ENCODE peak calls at places on chromosomes 7 and 10, in seven cellular contexts. A is bronchial epithelial cell, V is left lung, C is fibroblast of lung, N is psoas muscle, O is GM23248, U is SK-N-SH. E is an unnamed sample.

GRCh38 chr10:100182281-100182680 is 3.5 kb downstream of the ERLIN1 start:
- DNase-seq in A (no peak), C (no peak), U (no peak), N (no peak), O (no peak), V (peak; percentile 28), E (no peak)

GRCh38 chr10:78544447-78545085 is 510.9 kb downstream of the RPS24 start:
- DNase-seq in V (no peak), A (no peak), N (no peak), O (peak; percentile 30), C (peak; percentile 40), U (no peak), E (no peak)

GRCh38 chr7:45189151-45189970 is 31.8 kb downstream of the RAMP3 start:
- DNase-seq in V (no peak), O (no peak), N (no peak), A (no peak), U (no peak), C (no peak), E (no peak)

GRCh38 chr10:60955957-60956425 is 12.0 kb upstream of the RHOBTB1 start:
- DNase-seq in O (peak; percentile 75), U (no peak), V (no peak), C (peak; percentile 82), A (peak; percentile 94), N (no peak), E (no peak)

GRCh38 chr7:34207810-34208209 is 302.5 kb downstream of the BMPER start:
- DNase-seq in N (no peak), C (no peak), O (peak; percentile 16), A (peak; percentile 26), V (no peak), U (no peak), E (no peak)

GRCh38 chr10:87552248-87552914 is 47.7 kb downstream of the MINPP1 start:
- DNase-seq in A (peak; percentile 21), C (peak; percentile 53), O (peak; percentile 39), V (no peak), N (no peak), U (no peak), E (no peak)

GRCh38 chr7:157863906-157864810 is 527.4 kb downstream of the DNAJB6 start:
- DNase-seq in A (no peak), O (no peak), V (no peak), C (no peak), U (no peak), N (no peak), E (no peak)

GRCh38 chr10:13816195-13816926 is 229.6 kb downstream of the PRPF18 start:
- DNase-seq in O (peak; percentile 10), U (no peak), C (peak; percentile 82), N (peak; percentile 40), A (no peak), V (no peak), E (no peak)

GRCh38 chr7:2036786-2037185 is 196.0 kb downstream of the MAD1L1 start:
- DNase-seq in O (no peak), V (peak; percentile 68), N (peak; percentile 5), U (peak; percentile 23), C (no peak), A (no peak), E (no peak)

GRCh38 chr10:130928306-130928705 is 383.2 kb downstream of the TCERG1L start:
- DNase-seq in N (no peak), V (no peak), C (no peak), U (no peak), O (no peak), A (no peak), E (no peak)

GRCh38 chr7:13017325-13017853 is 330.0 kb downstream of the ARL4A start:
- DNase-seq in U (no peak), N (no peak), A (peak; percentile 91), O (peak; percentile 54), V (no peak), C (peak; percentile 86), E (no peak)

GRCh38 chr7:99184468-99185225 is 23.3 kb downstream of the KPNA7 start:
- DNase-seq in V (no peak), U (no peak), O (no peak), N (no peak), C (no peak), A (no peak), E (no peak)

GRCh38 chr10:61263561-61263960 is 189.6 kb downstream of the TMEM26 start:
- DNase-seq in U (no peak), A (no peak), N (no peak), C (no peak), O (no peak), V (no peak), E (no peak)

GRCh38 chr10:68301790-68302502 is 29.9 kb upstream of the HNRNPH3 start:
- DNase-seq in C (peak; percentile 58), N (no peak), O (peak; percentile 70), U (peak; percentile 59), A (peak; percentile 61), V (no peak), E (no peak)

GRCh38 chr10:1187855-1188555 is 131.8 kb downstream of the WDR37 start:
- DNase-seq in C (no peak), A (no peak), V (no peak), O (no peak), N (no peak), U (no peak), E (no peak)

GRCh38 chr7:19080076-19080475 is 37.4 kb downstream of the TWIST1 start:
- DNase-seq in N (no peak), O (no peak), U (no peak), V (no peak), C (no peak), A (peak; percentile 0), E (no peak)

GRCh38 chr7:50315193-50315592 is 10.7 kb downstream of the IKZF1 start:
- DNase-seq in V (no peak), U (no peak), O (no peak), A (no peak), C (no peak), N (no peak), E (no peak)

GRCh38 chr7:100965723-100966541 is 3.4 kb upstream of the MUC12 start:
- DNase-seq in O (peak; percentile 86), A (peak; percentile 28), V (peak; percentile 94), N (peak; percentile 53), C (peak; percentile 25), U (peak; percentile 99), E (no peak)

GRCh38 chr7:156115582-156115981 is 303.3 kb upstream of the SHH start:
- DNase-seq in V (no peak), O (no peak), N (no peak), C (no peak), U (no peak), A (no peak), E (no peak)

GRCh38 chr10:34957531-34957930 is 132.6 kb downstream of the CUL2 start:
- DNase-seq in O (no peak), A (no peak), N (no peak), C (no peak), U (no peak), V (no peak), E (no peak)

GRCh38 chr7:107119376-107120100 is 49.3 kb upstream of the HBP1 start:
- DNase-seq in A (no peak), C (peak; percentile 34), U (no peak), O (no peak), N (no peak), V (no peak), E (no peak)

GRCh38 chr10:13769926-13770325 is 183.2 kb downstream of the PRPF18 start:
- DNase-seq in U (no peak), V (no peak), C (peak; percentile 67), A (peak; percentile 90), N (no peak), O (peak; percentile 58), E (no peak)

GRCh38 chr10:131113892-131114291 is 197.6 kb downstream of the TCERG1L start:
- DNase-seq in N (no peak), V (no peak), C (no peak), A (no peak), O (no peak), U (no peak), E (no peak)

GRCh38 chr10:15541376-15541775 is 170.3 kb upstream of the FAM171A1 start:
- DNase-seq in A (no peak), N (no peak), O (peak; percentile 36), V (no peak), U (no peak), C (no peak), E (no peak)

GRCh38 chr10:8325417-8325980 is 271.0 kb downstream of the GATA3 start:
- DNase-seq in C (no peak), U (no peak), V (no peak), O (no peak), A (no peak), N (no peak), E (no peak)

DNA sequence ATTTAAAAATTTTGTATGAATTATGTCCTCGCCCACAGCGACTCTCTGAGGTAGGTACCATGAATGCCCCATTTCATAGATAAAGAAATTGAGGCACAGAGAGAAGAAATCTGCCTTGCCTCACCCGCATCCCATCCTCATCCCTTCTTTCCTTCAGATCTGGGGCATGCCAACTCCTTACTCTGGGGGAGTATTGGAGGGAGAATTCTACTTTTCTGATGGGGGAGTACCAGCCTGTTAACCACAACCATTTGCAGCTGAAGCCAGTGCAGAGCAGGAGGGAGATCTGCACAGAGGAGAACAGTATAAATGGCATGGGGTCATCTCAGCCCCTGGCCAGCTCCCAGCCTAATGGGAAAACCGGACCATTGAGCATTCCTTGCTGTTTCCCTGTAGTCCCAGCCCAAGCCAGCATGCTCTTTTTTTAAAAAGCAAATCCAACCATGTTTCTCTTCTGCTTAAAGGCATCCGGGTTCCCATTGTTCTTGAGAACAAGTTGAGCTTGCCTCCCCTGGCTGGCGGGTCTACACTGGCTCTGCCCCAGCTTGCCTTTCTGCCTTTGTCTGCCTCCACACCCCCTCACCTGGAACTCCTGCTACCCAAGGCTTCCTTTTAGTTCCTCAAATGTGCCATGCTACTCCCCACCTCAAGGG is 8.7 kb upstream of the ZNF503 start:
- DNase-seq in V (no peak), A (peak; percentile 84), O (no peak), U (no peak), N (no peak), C (no peak), E (no peak)
- H3K4me3 ChIP-seq in V (peak overlapping the region; percentile 73), A (no peak overlapping the region), O (no peak overlapping the region), U (no peak overlapping the region), N (peak overlapping the region; percentile 84), C (no peak overlapping the region), E (peak overlapping the region; percentile 94)

GRCh38 chr7:38463277-38464224 is 167.6 kb downstream of the AMPH start:
- DNase-seq in U (no peak), N (peak; percentile 63), C (peak; percentile 63), O (peak; percentile 66), V (peak; percentile 75), A (peak; percentile 26), E (peak; percentile 12)
- H3K4me3 ChIP-seq in U (peak overlapping the region; percentile 10), N (no peak overlapping the region), C (no peak overlapping the region), O (peak overlapping the region; percentile 6), V (no peak overlapping the region), A (no peak overlapping the region), E (no peak overlapping the region)

GRCh38 chr10:21292763-21293517 is 232.5 kb downstream of the SKIDA1 start:
- DNase-seq in O (peak; percentile 97), N (peak; percentile 64), A (peak; percentile 95), U (no peak), V (no peak), C (peak; percentile 99), E (peak; percentile 47)
- H3K4me3 ChIP-seq in O (peak overlapping the region; percentile 68), N (peak overlapping the region; percentile 27), A (no peak overlapping the region), U (peak overlapping the region; percentile 52), V (no peak overlapping the region), C (peak overlapping the region; percentile 5), E (peak overlapping the region; percentile 71)

DNA sequence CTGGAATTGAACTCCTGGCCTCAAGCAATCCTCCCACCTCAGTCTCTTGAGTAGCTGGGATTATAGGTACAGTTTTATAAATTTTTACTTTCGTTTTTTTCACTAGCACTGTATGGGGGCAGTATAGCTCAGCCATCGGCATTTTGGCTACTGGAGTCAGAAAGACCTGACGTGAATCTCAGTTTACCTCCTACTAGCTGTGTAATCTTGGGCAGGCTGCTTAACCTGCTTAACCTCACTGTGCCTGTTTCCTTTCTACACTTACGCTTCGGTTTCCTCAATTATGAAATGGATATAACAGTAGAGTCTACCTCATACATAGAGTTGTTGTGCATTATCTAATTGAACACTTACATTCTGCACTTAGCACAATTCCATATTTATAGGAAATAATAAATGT is 16.7 kb downstream of the STN1 start:
- DNase-seq in V (no peak), U (no peak), O (no peak), C (no peak), A (no peak), N (no peak), E (no peak)
- H3K4me3 ChIP-seq in V (no peak overlapping the region), U (no peak overlapping the region), O (no peak overlapping the region), C (no peak overlapping the region), A (no peak overlapping the region), N (no peak overlapping the region), E (no peak overlapping the region)

E was measured in thoracic aorta.